ENCODE peak calls at places on chromosomes 12 and 14, in six cellular contexts. H, S, Y, E, R and J are unnamed samples.

GRCh38 chr12:111384596-111384995 is 15.7 kb upstream of the PHETA1 start:
- DNase-seq in S (no peak), H (no peak), R (no peak), Y (no peak), E (no peak), J (no peak)

GRCh38 chr14:95360828-95361227 is 41.1 kb upstream of the CLMN start:
- DNase-seq in R (no peak), H (no peak), S (no peak), Y (no peak), E (peak), J (no peak)

GRCh38 chr12:4584896-4585295 is 22.9 kb downstream of the DYRK4 start:
- DNase-seq in Y (no peak), R (no peak), E (no peak), S (no peak), H (no peak), J (no peak)

GRCh38 chr14:92676448-92677086 is 71.9 kb downstream of the LGMN start:
- DNase-seq in E (no peak), Y (no peak), R (no peak), H (no peak), S (no peak), J (no peak)

GRCh38 chr12:104596128-104596799 is 139.5 kb downstream of the CHST11 start:
- DNase-seq in S (no peak), Y (no peak), E (no peak), R (peak), H (no peak), J (peak)

GRCh38 chr12:2125651-2126050 is 72.9 kb downstream of the CACNA1C start:
- DNase-seq in E (no peak), R (no peak), H (no peak), Y (no peak), S (no peak), J (no peak)

GRCh38 chr12:108731866-108732461 is 646 bp upstream of the CORO1C start:
- DNase-seq in R (peak), Y (peak), S (peak), H (peak), E (peak), J (peak)

GRCh38 chr12:123270380-123271181 is 1.1 kb downstream of the CDK2AP1 start:
- DNase-seq in Y (peak), R (no peak), H (peak), E (no peak), S (no peak), J (no peak)

GRCh38 chr14:89428556-89429196 is 11.6 kb upstream of the FOXN3 start:
- DNase-seq in S (peak), Y (peak), R (no peak), E (peak), H (no peak), J (no peak)